ENCODE peak calls at places on chromosomes 12 and 14, in five cellular contexts. S is tibial artery, O is T-cell, B is Calu3, J is neural crest cell. Z is an unnamed sample.

GRCh38 chr12:15278816-15279658 is 43.3 kb upstream of the PTPRO start:
- DNase-seq in S (peak; percentile 88), O (no peak), B (peak; percentile 25), J (no peak), Z (peak; percentile 76)

GRCh38 chr12:130961921-130962326 is 8.2 kb downstream of the ADGRD1 start:
- DNase-seq in S (no peak), O (no peak), B (no peak), J (no peak), Z (peak; percentile 85)

GRCh38 chr12:26119391-26119981 is 5.4 kb downstream of the BHLHE41 start:
- DNase-seq in S (no peak), O (no peak), B (peak; percentile 31), J (no peak), Z (no peak)

GRCh38 chr12:1821805-1822204 is 1.4 kb downstream of the LRTM2 start:
- DNase-seq in S (no peak), O (no peak), B (no peak), J (no peak), Z (no peak)

GRCh38 chr14:76227450-76228050 is 75.8 kb downstream of the GPATCH2L start:
- DNase-seq in S (no peak), O (no peak), B (no peak), J (no peak), Z (no peak)

GRCh38 chr12:65279387-65280112 is 1.1 kb downstream of the MSRB3 start:
- DNase-seq in S (no peak), O (no peak), B (no peak), J (no peak), Z (no peak)

GRCh38 chr12:117980621-117981020 is 11.8 kb upstream of the KSR2 start:
- DNase-seq in S (no peak), O (no peak), B (no peak), J (no peak), Z (no peak)

GRCh38 chr14:63770187-63770807 is 42.4 kb upstream of the SGPP1 start:
- DNase-seq in S (no peak), O (peak; percentile 42), B (peak; percentile 55), J (peak; percentile 19), Z (no peak)

GRCh38 chr12:6684609-6685008 is 4.6 kb downstream of the ZNF384 start:
- DNase-seq in S (no peak), O (no peak), B (peak; percentile 23), J (peak; percentile 32), Z (no peak)

GRCh38 chr14:94021001-94021400 is 5.1 kb upstream of the OTUB2 start:
- DNase-seq in S (no peak), O (no peak), B (peak; percentile 49), J (no peak), Z (no peak)